ENCODE peak calls at places on chromosomes 7 and 10, in four cellular contexts. O is brain microvascular endothelial cell, M is PC-9, S is tibial artery. V is an unnamed sample.

GRCh38 chr7:1095621-1096155 is 7.8 kb downstream of the GPER1 start:
- DNase-seq in O (no peak), M (no peak), S (peak; percentile 87), V (no peak)

GRCh38 chr10:21824409-21824808 is 179.1 kb downstream of the DNAJC1 start:
- DNase-seq in O (no peak), M (no peak), S (no peak), V (no peak)

GRCh38 chr7:22361795-22362194 is 4.8 kb upstream of the RAPGEF5 start:
- DNase-seq in O (no peak), M (peak; percentile 57), S (no peak), V (no peak)

GRCh38 chr10:47090903-47091302 is 179.7 kb downstream of the PTPN20 start:
- DNase-seq in O (no peak), M (no peak), S (no peak), V (no peak)

GRCh38 chr7:51593638-51594037 is 277.0 kb upstream of the COBL start:
- DNase-seq in O (no peak), M (no peak), S (no peak), V (no peak)

GRCh38 chr10:97228775-97229157 is 43.0 kb upstream of the SLIT1 start:
- DNase-seq in O (no peak), M (no peak), S (no peak), V (no peak)

GRCh38 chr7:131945313-131945831 is 388.9 kb upstream of the PODXL start:
- DNase-seq in O (peak; percentile 12), M (peak; percentile 58), S (peak; percentile 52), V (peak; percentile 60)

GRCh38 chr7:31080112-31080511 is 28.0 kb downstream of the ADCYAP1R1 start:
- DNase-seq in O (no peak), M (no peak), S (no peak), V (no peak)

GRCh38 chr10:98030093-98030821 is at the start of gene CRTAC1:
- DNase-seq in O (no peak), M (no peak), S (peak; percentile 77), V (peak; percentile 82)

GRCh38 chr10:119131512-119132240 is 27.8 kb downstream of the DENND10 start:
- DNase-seq in O (no peak), M (no peak), S (no peak), V (no peak)

GRCh38 chr7:90717286-90718060 is 121.4 kb downstream of the CDK14 start:
- DNase-seq in O (peak; percentile 52), M (no peak), S (no peak), V (no peak)

GRCh38 chr10:92222603-92223275 is 68.1 kb downstream of the CPEB3 start:
- DNase-seq in O (peak; percentile 22), M (no peak), S (no peak), V (no peak)

GRCh38 chr10:123559066-123559822 is 106.9 kb upstream of the GPR26 start:
- DNase-seq in O (peak; percentile 54), M (peak; percentile 41), S (peak; percentile 74), V (peak; percentile 90)

GRCh38 chr10:123501148-123501547 is 165.0 kb upstream of the GPR26 start:
- DNase-seq in O (no peak), M (no peak), S (no peak), V (no peak)

GRCh38 chr10:62047960-62048383 is 146.5 kb downstream of the ARID5B start:
- DNase-seq in O (no peak), M (no peak), S (no peak), V (no peak)

GRCh38 chr7:141466151-141466904 is 84.9 kb upstream of the AGK start:
- DNase-seq in O (no peak), M (no peak), S (no peak), V (no peak)

GRCh38 chr7:1555046-1555812 is 776 bp downstream of the TMEM184A start:
- DNase-seq in O (peak; percentile 65), M (peak; percentile 96), S (no peak), V (no peak)

GRCh38 chr7:15317215-15317614 is 244.6 kb downstream of the AGMO start:
- DNase-seq in O (no peak), M (no peak), S (no peak), V (no peak)

GRCh38 chr10:48527691-48528212 is 77.1 kb downstream of the ARHGAP22 start:
- DNase-seq in O (no peak), M (no peak), S (peak; percentile 32), V (no peak)

GRCh38 chr10:4265964-4266363 is 481.0 kb upstream of the KLF6 start:
- DNase-seq in O (no peak), M (no peak), S (no peak), V (no peak)

GRCh38 chr10:4266387-4267083 is 481.5 kb upstream of the KLF6 start:
- DNase-seq in O (no peak), M (no peak), S (no peak), V (no peak)

GRCh38 chr10:4271193-4271592 is 486.2 kb upstream of the KLF6 start:
- DNase-seq in O (no peak), M (no peak), S (no peak), V (no peak)

GRCh38 chr10:4267084-4267774 is 482.2 kb upstream of the KLF6 start:
- DNase-seq in O (no peak), M (no peak), S (no peak), V (no peak)

GRCh38 chr10:4270116-4270515 is 485.1 kb upstream of the KLF6 start:
- DNase-seq in O (peak; percentile 81), M (peak; percentile 24), S (no peak), V (no peak)
- H3K27ac ChIP-seq in O (no peak overlapping the region), M (no peak overlapping the region), S (no peak overlapping the region), V (no peak overlapping the region)

GRCh38 chr10:113273877-113274829 is 278.7 kb upstream of the HABP2 start:
- DNase-seq in O (no peak), M (no peak), S (peak; percentile 76), V (no peak)
- TF ChIP-seq CTCF in O (no peak), M (no peak), S (no peak), V (no peak)

GRCh38 chr10:37488792-37489657 is 363.6 kb downstream of the ANKRD30A start:
- DNase-seq in O (peak; percentile 0), M (no peak), S (no peak), V (no peak)
- H3K27ac ChIP-seq in O (no peak overlapping the region), M (no peak overlapping the region), S (no peak overlapping the region), V (no peak overlapping the region)

DNA sequence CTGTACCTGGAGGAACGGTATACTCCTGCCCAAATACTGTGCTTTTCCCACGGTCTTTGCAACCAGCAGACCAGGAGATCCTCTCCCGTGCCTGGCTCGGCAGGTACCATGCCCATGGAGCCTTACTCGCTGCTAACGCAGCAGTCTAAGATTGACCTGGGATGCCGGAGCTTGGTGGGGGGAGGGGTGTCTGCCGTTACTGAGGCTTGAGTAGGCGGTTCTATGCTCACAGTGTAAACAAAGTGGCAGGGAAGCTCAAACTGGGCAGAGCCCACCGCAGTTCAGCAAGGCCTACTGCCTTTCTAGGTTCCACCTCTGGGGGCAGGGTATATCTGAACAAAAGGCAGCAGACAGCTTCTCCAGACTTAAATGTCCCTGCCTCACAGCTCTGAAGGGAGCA is 22.7 kb downstream of the VPS41 start:
- DNase-seq in O (no peak), M (no peak), S (no peak), V (no peak)
- TF ChIP-seq CTCF in O (no peak), M (no peak), S (no peak), V (no peak)

GRCh38 chr10:29849886-29850285 is 209.5 kb downstream of the JCAD start:
- DNase-seq in O (peak; percentile 19), M (no peak), S (no peak), V (no peak)
- H3K27ac ChIP-seq in O (peak overlapping the region; percentile 30), M (no peak overlapping the region), S (peak overlapping the region; percentile 74), V (no peak overlapping the region)

GRCh38 chr7:43298617-43299016 is 186.2 kb downstream of the HECW1 start:
- DNase-seq in O (no peak), M (no peak), S (no peak), V (peak; percentile 63)

GRCh38 chr7:43295429-43295828 is 183.0 kb downstream of the HECW1 start:
- DNase-seq in O (no peak), M (no peak), S (no peak), V (no peak)

GRCh38 chr7:43300121-43300520 is 187.7 kb downstream of the HECW1 start:
- DNase-seq in O (no peak), M (no peak), S (no peak), V (no peak)

GRCh38 chr7:43294080-43294630 is 181.7 kb downstream of the HECW1 start:
- DNase-seq in O (peak; percentile 88), M (peak; percentile 31), S (no peak), V (no peak)

DNA sequence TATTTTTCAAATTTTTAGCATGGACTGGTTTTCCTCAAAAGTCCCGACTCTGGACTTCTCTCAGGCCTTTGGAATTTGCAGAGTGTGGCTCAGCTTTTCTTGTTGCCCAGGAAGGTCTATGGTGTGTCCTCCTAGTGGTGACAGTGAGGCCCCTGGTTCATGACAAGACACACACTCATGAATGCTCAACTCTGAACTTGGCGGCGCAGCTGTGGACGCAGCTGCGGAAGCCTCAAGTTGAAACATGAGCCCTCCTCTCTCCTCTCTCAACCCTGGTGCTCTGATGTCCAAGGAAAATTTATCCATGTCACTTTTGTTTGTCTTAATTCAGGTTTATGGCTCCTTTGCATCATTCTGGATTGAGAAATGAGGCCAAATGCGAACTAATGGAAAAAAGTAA is 183.9 kb downstream of the HECW1 start:
- DNase-seq in O (no peak), M (no peak), S (no peak), V (no peak)
- TF ChIP-seq CTCF in O (peak; percentile 45), M (peak; percentile 15), S (no peak), V (no peak)

GRCh38 chr10:5123886-5124285 is 29.7 kb downstream of the AKR1C3 start:
- DNase-seq in O (no peak), M (no peak), S (no peak), V (no peak)
- H3K27ac ChIP-seq in O (no peak overlapping the region), M (no peak overlapping the region), S (no peak overlapping the region), V (no peak overlapping the region)

GRCh38 chr10:102065561-102066420 is 642 bp downstream of the HPS6 start:
- DNase-seq in O (peak; percentile 5), M (peak; percentile 21), S (peak; percentile 71), V (no peak)
- TF ChIP-seq CTCF in O (no peak), M (no peak), S (no peak), V (no peak)

DNA sequence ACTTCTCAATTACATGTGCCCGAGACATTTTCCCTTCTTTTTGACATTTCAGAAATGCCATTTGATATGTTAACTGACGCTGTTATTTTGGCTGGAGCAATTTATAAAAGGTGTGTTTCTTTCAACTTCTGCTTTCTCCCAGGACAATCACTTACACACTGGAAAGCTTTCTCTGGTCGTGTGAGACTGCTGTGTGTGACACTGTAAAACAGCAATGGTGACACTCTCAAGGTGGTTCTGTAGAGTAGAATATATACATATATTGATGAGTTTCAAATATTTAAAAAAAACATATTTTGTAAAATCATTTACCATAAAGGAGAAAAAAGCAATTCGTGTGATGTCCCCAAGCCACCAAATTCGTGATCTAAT is 108.1 kb upstream of the KLF6 start:
- DNase-seq in O (no peak), M (no peak), S (no peak), V (no peak)
- H3K27ac ChIP-seq in O (peak overlapping the region; percentile 62), M (no peak overlapping the region), S (no peak overlapping the region), V (no peak overlapping the region)

GRCh38 chr7:43071604-43072003 is 40.8 kb upstream of the HECW1 start:
- DNase-seq in O (no peak), M (no peak), S (no peak), V (no peak)
- TF ChIP-seq CTCF in O (peak; percentile 70), M (peak; percentile 64), S (no peak), V (no peak)